ENCODE peak calls at places on chromosome 6, in ten cellular contexts. S, H, G, A, E, T, Z, W, R and D are unnamed samples.

GRCh38 chr6:80607814-80608391 is 501.4 kb downstream of the BCKDHB start:
- DNase-seq in S (no peak), H (no peak), G (no peak), A (peak), E (no peak), T (no peak), Z (peak), W (peak), R (no peak), D (no peak)

GRCh38 chr6:42021847-42022754 is 28.2 kb upstream of the TAF8 start:
- DNase-seq in S (no peak), H (no peak), G (no peak), A (no peak), E (peak), T (no peak), Z (no peak), W (no peak), R (peak), D (no peak)

GRCh38 chr6:149965191-149966020 is 1.7 kb downstream of the ULBP1 start:
- DNase-seq in S (no peak), H (no peak), G (no peak), A (no peak), E (peak), T (no peak), Z (peak), W (no peak), R (peak), D (peak)

GRCh38 chr6:137166247-137167098 is 7.0 kb downstream of the IL22RA2 start:
- DNase-seq in S (no peak), H (no peak), G (no peak), A (no peak), E (no peak), T (no peak), Z (no peak), W (no peak), R (no peak), D (no peak)

GRCh38 chr6:2803731-2804429 is 37.8 kb downstream of the SERPINB1 start:
- DNase-seq in S (no peak), H (no peak), G (no peak), A (no peak), E (no peak), T (no peak), Z (no peak), W (no peak), R (no peak), D (peak)

GRCh38 chr6:2770171-2770570 is 5.0 kb downstream of the WRNIP1 start:
- DNase-seq in S (no peak), H (no peak), G (peak), A (no peak), E (no peak), T (peak), Z (no peak), W (no peak), R (peak), D (no peak)

GRCh38 chr6:65569505-65569904 is 137.5 kb downstream of the EYS start:
- DNase-seq in S (no peak), H (no peak), G (no peak), A (no peak), E (no peak), T (no peak), Z (no peak), W (no peak), R (no peak), D (no peak)

GRCh38 chr6:7150381-7151064 is 42.8 kb downstream of the RREB1 start:
- DNase-seq in S (no peak), H (no peak), G (no peak), A (no peak), E (no peak), T (no peak), Z (no peak), W (no peak), R (no peak), D (no peak)

GRCh38 chr6:129707028-129707427 is 2.9 kb downstream of the ARHGAP18 start:
- DNase-seq in S (no peak), H (no peak), G (no peak), A (no peak), E (no peak), T (no peak), Z (no peak), W (no peak), R (no peak), D (no peak)

GRCh38 chr6:108453601-108454157 is 107.0 kb upstream of the FOXO3 start:
- DNase-seq in S (no peak), H (no peak), G (no peak), A (no peak), E (no peak), T (no peak), Z (peak), W (peak), R (no peak), D (no peak)

GRCh38 chr6:142055219-142055618 is 77.5 kb upstream of the GJE1 start:
- DNase-seq in S (no peak), H (no peak), G (no peak), A (no peak), E (no peak), T (no peak), Z (no peak), W (no peak), R (no peak), D (no peak)

GRCh38 chr6:81171991-81172740 is 580.3 kb downstream of the TENT5A start:
- DNase-seq in S (no peak), H (peak), G (peak), A (no peak), E (no peak), T (no peak), Z (peak), W (peak), R (no peak), D (peak)

GRCh38 chr6:163415176-163415619 is 680 bp downstream of the QKI start:
- DNase-seq in S (peak), H (no peak), G (peak), A (no peak), E (peak), T (peak), Z (no peak), W (no peak), R (peak), D (no peak)

GRCh38 chr6:41150671-41151070 is 3.5 kb downstream of the TREML1 start:
- DNase-seq in S (no peak), H (no peak), G (no peak), A (no peak), E (no peak), T (no peak), Z (no peak), W (no peak), R (no peak), D (no peak)

GRCh38 chr6:138346302-138347195 is 31.2 kb upstream of the SMIM28 start:
- DNase-seq in S (no peak), H (no peak), G (no peak), A (no peak), E (no peak), T (no peak), Z (no peak), W (no peak), R (no peak), D (no peak)

GRCh38 chr6:110020888-110021287 is 42.8 kb downstream of the GPR6 start:
- DNase-seq in S (no peak), H (no peak), G (no peak), A (no peak), E (no peak), T (no peak), Z (no peak), W (no peak), R (no peak), D (no peak)

GRCh38 chr6:25717856-25718740 is 36.4 kb upstream of the SLC17A4 start:
- DNase-seq in S (no peak), H (no peak), G (peak), A (peak), E (no peak), T (no peak), Z (peak), W (peak), R (no peak), D (no peak)

GRCh38 chr6:163958646-163959045 is 544.1 kb downstream of the QKI start:
- DNase-seq in S (no peak), H (no peak), G (no peak), A (no peak), E (no peak), T (no peak), Z (no peak), W (peak), R (no peak), D (no peak)

GRCh38 chr6:36120539-36120938 is 9.8 kb upstream of the MAPK13 start:
- DNase-seq in S (no peak), H (no peak), G (no peak), A (no peak), E (peak), T (no peak), Z (no peak), W (no peak), R (peak), D (no peak)

GRCh38 chr6:37654727-37655500 is 42.8 kb downstream of the MDGA1 start:
- DNase-seq in S (no peak), H (no peak), G (no peak), A (no peak), E (no peak), T (no peak), Z (no peak), W (no peak), R (no peak), D (no peak)

DNA sequence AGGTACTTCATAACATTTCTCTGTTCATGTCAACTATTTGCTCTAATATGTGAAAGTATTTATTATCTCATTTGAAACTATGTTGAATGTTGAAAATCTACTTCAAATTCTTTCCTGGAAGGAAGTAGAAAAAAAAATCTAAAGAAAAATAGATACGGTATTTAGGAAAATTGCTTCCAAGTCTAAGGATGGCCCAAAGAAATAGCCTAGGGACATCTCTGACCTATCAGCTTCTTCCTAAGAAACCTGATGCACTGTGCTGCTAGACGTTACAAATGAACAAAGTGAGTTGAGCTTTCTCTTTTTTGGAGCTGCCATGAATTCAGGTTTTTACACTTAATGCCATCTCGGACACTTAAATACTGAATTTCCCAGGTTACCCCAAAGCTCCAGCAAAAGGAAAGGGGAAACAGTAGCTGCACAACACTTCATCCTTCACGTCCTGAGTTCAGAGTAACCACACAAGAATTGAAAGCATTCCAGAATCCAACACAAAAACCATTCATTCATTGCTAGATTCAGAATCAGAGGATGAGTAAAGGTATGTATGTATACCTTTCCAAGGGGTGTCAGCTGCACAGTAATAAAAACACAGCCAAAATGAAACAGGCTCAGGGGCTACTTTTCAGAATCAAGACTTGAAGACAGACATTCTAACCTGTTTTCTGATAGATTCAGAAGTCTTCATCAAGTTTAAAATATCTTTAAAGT is 7.9 kb downstream of the RMND1 start:
- DNase-seq in S (no peak), H (no peak), G (no peak), A (no peak), E (no peak), T (no peak), Z (no peak), W (no peak), R (no peak), D (no peak)
- H3K4me3 ChIP-seq in S (no peak), H (no peak), G (no peak), A (no peak), E (no peak), T (no peak), Z (no peak), W (no peak), R (no peak), D (no peak)

GRCh38 chr6:157685596-157686280 is 137.3 kb upstream of the SNX9 start:
- DNase-seq in S (no peak), H (no peak), G (no peak), A (no peak), E (no peak), T (no peak), Z (no peak), W (no peak), R (no peak), D (no peak)

GRCh38 chr6:157684620-157685299 is 138.3 kb upstream of the SNX9 start:
- DNase-seq in S (no peak), H (no peak), G (no peak), A (no peak), E (no peak), T (no peak), Z (no peak), W (no peak), R (no peak), D (no peak)

GRCh38 chr6:157683707-157684106 is 139.3 kb upstream of the SNX9 start:
- DNase-seq in S (no peak), H (no peak), G (no peak), A (no peak), E (no peak), T (no peak), Z (no peak), W (no peak), R (no peak), D (no peak)

GRCh38 chr6:157681041-157681650 is 141.9 kb upstream of the SNX9 start:
- DNase-seq in S (no peak), H (no peak), G (peak), A (no peak), E (no peak), T (no peak), Z (no peak), W (no peak), R (no peak), D (no peak)

DNA sequence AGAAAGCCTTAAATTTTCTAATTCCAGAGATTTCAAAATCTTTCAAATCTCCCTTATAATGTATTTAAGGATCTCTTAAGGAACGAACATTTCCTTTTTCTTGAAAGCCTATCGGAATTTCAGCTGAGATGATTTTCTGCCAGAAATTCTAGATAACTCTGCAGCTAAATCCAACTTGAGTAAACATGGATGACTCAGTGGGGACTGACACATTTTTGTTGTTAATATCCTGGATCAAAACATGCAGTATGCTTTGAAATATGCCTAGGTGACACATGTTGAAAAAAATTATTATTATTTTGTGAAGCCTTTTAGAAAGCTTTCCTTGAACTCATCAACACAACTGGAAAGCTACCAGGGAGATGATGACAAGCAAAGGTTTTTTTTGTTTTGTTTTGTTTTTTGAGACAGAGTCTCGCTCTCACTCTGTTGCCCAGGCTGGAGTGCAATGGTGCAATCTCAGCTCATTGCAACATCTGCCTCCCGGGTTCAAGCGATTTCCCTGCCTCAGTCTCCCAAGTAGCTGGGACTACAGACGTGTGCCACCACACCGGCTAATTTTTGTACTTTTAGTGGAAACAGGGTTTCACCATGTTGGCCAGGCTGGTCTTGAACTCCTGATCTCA is 140.1 kb upstream of the SNX9 start:
- DNase-seq in S (no peak), H (no peak), G (no peak), A (peak), E (no peak), T (no peak), Z (peak), W (peak), R (no peak), D (no peak)
- TF ChIP-seq CTCF in S (no peak), H (no peak), G (no peak), A (no peak), E (no peak), T (no peak), Z (no peak), W (no peak), R (no peak), D (no peak)

DNA sequence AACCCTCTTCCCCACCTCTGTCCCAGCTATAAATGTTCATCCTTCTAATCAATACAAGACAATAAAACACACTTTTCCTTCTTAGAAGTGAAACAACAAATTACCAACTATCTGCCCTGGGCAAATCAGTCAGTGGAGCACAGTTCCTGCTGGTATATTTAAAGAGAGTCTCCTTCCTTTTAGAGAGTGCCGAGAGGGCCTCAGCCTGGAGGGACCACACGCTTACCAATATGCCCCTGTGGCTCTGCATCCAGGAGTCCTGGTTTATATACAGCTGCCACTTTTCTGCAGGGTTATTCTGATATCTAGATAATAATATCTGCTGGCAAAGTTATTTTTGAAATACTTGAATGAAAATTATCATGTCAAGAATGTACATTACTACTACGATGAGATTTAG is 87.4 kb upstream of the KCNK16 start:
- DNase-seq in S (no peak), H (no peak), G (no peak), A (no peak), E (no peak), T (no peak), Z (no peak), W (no peak), R (no peak), D (no peak)
- H3K4me3 ChIP-seq in S (no peak), H (no peak), G (no peak), A (no peak), E (no peak), T (no peak), Z (no peak), W (no peak), R (no peak), D (no peak)

DNA sequence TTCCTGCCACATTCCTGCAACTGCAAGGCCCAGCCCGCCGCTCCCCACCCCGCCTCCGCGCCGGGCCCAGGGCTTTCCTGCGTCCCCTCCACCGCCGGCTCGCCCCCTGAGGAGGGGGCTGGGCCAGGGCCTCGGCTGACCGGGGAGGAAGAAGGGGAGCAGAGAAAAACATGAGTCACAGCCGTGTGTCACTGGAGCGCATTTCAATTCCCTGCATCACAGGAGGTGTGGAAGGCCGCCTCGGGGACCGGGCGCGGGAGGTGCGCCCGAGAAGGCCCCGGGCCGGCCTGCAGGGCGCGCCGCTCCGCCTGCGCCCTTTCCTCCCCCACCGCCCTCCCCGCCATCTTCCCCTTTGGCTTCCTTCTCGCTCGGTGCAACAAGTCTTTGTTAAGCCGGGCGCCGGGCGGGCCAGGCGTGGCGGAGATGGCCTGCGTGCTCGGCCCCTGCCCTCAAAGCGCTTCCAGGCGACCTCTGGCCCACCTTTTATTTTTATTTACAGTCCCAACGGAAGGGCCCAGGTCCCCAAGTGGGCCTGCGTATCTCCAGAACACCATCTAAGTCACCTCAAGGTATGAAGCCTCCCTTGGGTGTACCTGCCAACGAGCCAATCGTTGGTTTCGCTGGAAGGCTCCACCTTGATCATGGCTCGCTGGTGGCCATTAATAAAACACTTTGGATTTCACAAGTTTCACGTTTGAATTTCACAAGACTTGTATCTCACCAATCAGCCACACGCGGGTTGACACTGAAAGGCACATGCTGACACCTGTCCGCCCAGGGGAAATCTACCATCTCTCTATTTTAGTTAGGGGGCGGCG is 859 bp upstream of the HMGA1 start:
- DNase-seq in S (peak), H (no peak), G (no peak), A (peak), E (peak), T (peak), Z (peak), W (peak), R (peak), D (no peak)
- TF ChIP-seq CTCF in S (no peak), H (no peak), G (no peak), A (no peak), E (no peak), T (no peak), Z (no peak), W (peak), R (no peak), D (no peak)

DNA sequence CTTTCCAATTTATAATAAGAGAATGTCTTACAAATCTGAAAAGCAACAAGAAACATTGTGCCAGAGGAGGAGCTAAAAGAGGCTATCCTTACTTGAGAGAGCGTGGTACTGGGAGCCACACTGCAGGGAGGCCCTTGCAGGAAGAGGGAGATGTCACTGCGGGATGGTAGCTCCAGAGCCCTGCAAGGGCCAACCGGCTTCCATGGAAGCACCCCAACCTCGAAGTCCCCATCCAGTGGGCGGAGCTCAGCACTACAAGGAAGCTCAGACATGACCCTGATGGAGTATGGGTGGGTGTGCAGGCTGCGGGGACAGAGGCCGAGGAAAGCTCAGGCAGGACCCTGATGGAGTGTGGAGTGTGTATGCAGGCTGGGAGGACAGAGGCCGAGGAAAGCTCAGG is 57.8 kb upstream of the RPS6KA2 start:
- DNase-seq in S (no peak), H (no peak), G (no peak), A (no peak), E (no peak), T (no peak), Z (no peak), W (no peak), R (no peak), D (no peak)
- H3K4me3 ChIP-seq in S (no peak), H (no peak), G (no peak), A (no peak), E (no peak), T (no peak), Z (no peak), W (no peak), R (no peak), D (no peak)

DNA sequence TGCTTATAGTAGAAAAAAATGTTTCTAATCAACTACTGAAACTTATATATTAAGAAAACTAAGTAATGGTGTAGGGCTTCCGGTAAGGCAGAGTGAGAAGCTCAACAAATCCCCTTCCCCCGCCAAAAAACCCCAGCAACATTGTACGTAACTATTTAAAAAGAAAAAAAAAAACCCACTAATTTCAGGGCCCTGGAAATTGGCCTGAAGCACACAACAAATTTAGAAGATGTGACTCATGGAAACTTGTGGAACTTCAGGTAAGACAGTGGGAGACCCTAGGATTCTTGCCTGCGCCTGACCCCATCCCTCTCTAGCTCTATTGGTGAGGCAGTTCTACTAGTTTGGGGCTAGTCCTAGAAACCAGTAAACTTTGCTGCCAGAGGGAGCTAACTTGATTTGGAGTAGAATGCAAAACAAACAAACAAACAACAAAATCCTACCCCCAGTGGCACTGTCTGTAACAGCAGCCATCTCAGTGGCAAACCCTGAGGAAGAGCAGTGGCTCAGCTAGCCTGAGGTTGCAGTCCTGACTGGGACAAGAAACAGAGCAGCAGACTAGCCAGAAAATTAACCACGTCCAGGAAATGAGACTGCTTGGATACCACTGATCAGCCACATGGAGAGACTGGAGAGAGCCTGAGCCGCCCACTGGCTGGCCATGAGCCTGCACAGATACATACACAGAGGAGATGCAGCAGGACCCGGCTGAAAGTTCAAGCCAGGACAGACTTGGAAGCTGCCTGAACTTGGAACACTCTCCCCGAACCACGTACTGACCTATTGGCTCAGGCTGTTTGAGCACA is 135.1 kb downstream of the TBXT start:
- DNase-seq in S (no peak), H (no peak), G (peak), A (peak), E (no peak), T (peak), Z (peak), W (peak), R (no peak), D (no peak)
- TF ChIP-seq CTCF in S (no peak), H (no peak), G (peak), A (no peak), E (no peak), T (peak), Z (no peak), W (peak), R (no peak), D (no peak)